ENCODE peak calls at places on chromosome X, in four cellular contexts. J, T, V and O are unnamed samples. For H3K36me3, the result is how much of the 10 kb centered on the place peaks cover.

GRCh38 chrX:115372026-115372610 is 82.6 kb downstream of the LUZP4 start:
- DNase-seq in V (no peak), T (no peak), J (peak), O (no peak)

GRCh38 chrX:13189380-13189779 is 130.5 kb downstream of the ATXN3L start:
- DNase-seq in T (no peak), J (no peak), V (no peak), O (no peak)

GRCh38 chrX:57817302-57817701 is 93.0 kb downstream of the ZXDA start:
- DNase-seq in J (no peak), V (no peak), T (peak), O (no peak)

GRCh38 chrX:2521092-2521926 is 20.5 kb upstream of the DHRSX start:
- DNase-seq in T (peak), V (no peak), J (no peak), O (no peak)

GRCh38 chrX:18828832-18829404 is 121.5 kb downstream of the PPEF1 start:
- DNase-seq in J (no peak), V (no peak), T (no peak), O (no peak)

GRCh38 chrX:149527705-149528104 is 13.1 kb upstream of the EOLA1 start:
- DNase-seq in T (peak), J (peak), V (no peak), O (no peak)

GRCh38 chrX:69153060-69153730 is 12.1 kb downstream of the PJA1 start:
- DNase-seq in T (no peak), J (peak), V (peak), O (no peak)

GRCh38 chrX:66022742-66023725 is 16.8 kb downstream of the VSIG4 start:
- DNase-seq in T (no peak), J (no peak), V (no peak), O (no peak)

GRCh38 chrX:77910108-77910840 is at the start of gene ATP7A:
- DNase-seq in J (peak), V (peak), T (peak), O (peak)

GRCh38 chrX:12494400-12495138 is 296.6 kb upstream of the PRPS2 start:
- DNase-seq in T (no peak), V (no peak), J (peak), O (no peak)

GRCh38 chrX:139758250-139758649 is 50.3 kb upstream of the MCF2 start:
- DNase-seq in T (no peak), V (no peak), J (no peak), O (no peak)

GRCh38 chrX:75623535-75623934 is 100.7 kb upstream of the ZDHHC15 start:
- DNase-seq in J (peak), T (no peak), V (no peak), O (no peak)

GRCh38 chrX:1462596-1463251 is 10.0 kb upstream of the ASMTL start:
- DNase-seq in V (no peak), T (no peak), J (no peak), O (no peak)

GRCh38 chrX:8868906-8869305 is 67.7 kb upstream of the FAM9A start:
- DNase-seq in T (no peak), V (no peak), J (peak), O (no peak)
- TF ChIP-seq CTCF in T (peak), V (no peak), J (peak), O (peak)

GRCh38 chrX:71543316-71543715 is 10.4 kb downstream of the OGT start:
- DNase-seq in T (no peak), J (no peak), V (no peak), O (no peak)

GRCh38 chrX:71541546-71542022 is 8.7 kb downstream of the OGT start:
- DNase-seq in V (no peak), J (no peak), T (no peak), O (no peak)

GRCh38 chrX:71542825-71543224 is 9.9 kb downstream of the OGT start:
- DNase-seq in V (no peak), T (no peak), J (no peak), O (no peak)

GRCh38 chrX:71542411-71542810 is 9.5 kb downstream of the OGT start:
- DNase-seq in V (no peak), T (no peak), J (no peak), O (no peak)

GRCh38 chrX:71540801-71541545 is 8.1 kb downstream of the OGT start:
- DNase-seq in J (no peak), T (peak), V (no peak), O (no peak)
- H3K36me3 ChIP-seq in J (under half), T (half or more), V (under half), O (under half)

DNA sequence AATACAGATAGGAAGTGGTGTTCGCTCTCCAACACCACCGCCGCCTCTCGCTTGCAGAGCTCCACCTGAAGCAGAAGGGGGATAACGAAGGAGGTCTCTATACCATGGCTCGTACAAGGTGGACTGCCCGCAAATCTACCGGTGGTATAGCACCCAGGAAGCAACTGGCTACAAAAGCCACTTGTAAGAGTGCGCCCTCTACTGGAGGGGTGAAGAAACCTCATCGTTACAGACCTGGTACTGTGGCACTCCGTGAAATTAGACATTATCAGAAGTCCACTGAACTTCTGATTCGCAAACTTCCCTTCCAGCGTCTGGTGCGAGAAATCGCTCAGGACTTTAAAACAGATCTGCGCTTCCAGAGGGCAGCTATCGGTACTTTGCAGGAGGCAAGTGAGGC is 5.2 kb upstream of the BMP15 start:
- DNase-seq in T (peak), V (peak), J (no peak), O (no peak)
- TF ChIP-seq CTCF in T (peak), V (peak), J (peak), O (peak)

DNA sequence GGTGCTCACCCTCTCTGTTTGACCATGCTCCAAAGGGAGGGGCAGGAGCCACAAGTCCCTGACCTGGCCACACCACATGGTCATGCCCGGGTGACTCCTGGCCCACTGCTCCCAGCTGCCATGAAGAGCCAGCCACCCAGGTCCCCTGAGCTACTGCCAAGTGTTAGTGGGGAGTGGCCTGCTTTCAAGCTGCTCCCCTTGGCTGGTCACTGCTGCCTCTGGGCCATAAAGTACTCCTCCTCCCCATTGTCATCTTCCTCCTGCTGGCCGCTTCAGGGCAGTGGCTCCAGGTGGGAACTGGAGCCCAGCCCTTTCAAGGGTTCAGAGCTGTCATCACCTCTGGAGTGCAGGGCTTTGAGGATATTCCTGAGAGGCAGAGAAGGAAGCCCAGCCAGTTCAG is 27.3 kb upstream of the RBBP7 start:
- DNase-seq in V (no peak), T (no peak), J (no peak), O (no peak)
- H3K36me3 ChIP-seq in V (under half), T (under half), J (under half), O (under half)

DNA sequence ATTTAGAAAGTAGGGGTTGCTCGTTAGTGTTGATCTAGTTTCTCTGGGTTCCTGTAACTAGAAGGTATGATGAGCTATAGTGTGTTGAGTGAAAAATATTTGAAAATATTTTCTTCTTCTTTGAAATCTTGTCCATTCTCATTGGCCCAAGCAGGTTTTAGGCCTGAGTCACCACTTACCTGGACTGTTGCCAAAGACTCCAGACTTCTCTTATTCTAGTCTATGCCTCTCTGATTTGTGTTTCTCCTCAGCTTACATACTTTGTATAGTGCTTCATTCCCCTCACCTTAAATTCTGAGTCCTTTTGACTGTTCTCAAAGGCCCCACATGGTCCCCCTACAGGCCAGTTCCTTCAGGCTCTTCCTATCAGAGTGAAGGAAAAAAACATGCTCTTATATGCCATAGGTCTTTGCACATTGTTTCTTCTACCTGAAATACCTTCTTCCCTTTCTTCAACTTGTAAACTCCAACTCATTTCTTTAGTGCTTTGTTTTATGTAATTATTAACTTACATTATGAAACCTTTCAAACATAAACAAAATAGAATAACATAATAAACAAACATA is 258.2 kb downstream of the PPP1R2C start:
- DNase-seq in J (no peak), V (no peak), T (no peak), O (no peak)
- TF ChIP-seq CTCF in J (peak), V (no peak), T (peak), O (no peak)

GRCh38 chrX:153802513-153803045 is 8.1 kb downstream of the SSR4 start:
- DNase-seq in T (no peak), V (no peak), J (no peak), O (no peak)

GRCh38 chrX:153804621-153805020 is 10.2 kb downstream of the SSR4 start:
- DNase-seq in V (no peak), T (no peak), J (no peak), O (no peak)

GRCh38 chrX:153801646-153802045 is 7.2 kb downstream of the SSR4 start:
- DNase-seq in T (no peak), J (no peak), V (no peak), O (no peak)

GRCh38 chrX:153804100-153804595 is 9.7 kb downstream of the SSR4 start:
- DNase-seq in T (no peak), V (no peak), J (no peak), O (no peak)

DNA sequence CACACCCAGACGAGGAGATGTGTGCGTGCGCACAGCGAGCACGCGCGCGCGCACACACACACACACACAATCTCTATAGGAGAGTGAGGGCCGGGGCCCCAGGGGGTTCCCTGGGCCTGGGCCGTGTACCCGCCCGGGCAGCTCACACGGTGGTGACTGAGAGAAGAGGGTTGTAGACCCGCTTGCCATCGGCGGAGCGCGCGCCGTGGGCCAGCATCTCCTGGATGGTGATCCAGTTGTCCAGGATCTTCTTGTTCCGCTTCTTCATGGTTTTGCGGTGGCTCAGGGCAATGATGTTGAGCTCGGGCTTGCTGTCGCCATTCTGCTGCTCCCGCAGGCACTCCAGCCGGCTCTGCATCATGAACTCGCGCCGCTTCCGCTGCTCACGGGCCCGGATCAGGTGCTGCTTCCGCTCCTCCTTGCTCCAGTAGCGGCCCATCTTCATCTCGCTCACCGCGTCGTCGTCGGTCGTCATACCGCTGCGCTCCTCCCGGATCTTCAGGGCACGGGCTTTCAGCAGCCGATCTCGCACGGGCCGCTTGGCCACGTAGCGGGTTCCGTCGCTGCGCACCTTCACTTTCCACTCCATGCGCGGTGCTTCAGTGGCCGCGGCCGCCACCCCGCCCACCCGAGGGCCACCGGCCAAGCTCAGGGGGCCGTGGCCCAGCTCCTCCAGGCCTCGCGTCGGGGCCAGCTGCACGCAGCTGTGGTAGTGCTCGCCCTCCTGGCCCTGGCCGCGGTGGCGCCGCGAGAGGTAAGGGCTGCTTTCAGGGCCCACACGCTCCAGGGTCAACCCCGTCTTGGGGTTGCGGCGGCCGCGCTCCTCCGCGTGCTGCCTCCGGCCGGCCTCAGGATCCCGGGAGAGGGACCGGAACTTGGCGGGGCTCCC is 9.0 kb downstream of the SSR4 start:
- DNase-seq in V (no peak), J (no peak), T (no peak), O (no peak)
- H3K36me3 ChIP-seq in V (under half), J (under half), T (under half), O (under half)

GRCh38 chrX:80285131-80285773 is 135.0 kb upstream of the TENT5D start:
- DNase-seq in J (peak), T (peak), V (peak), O (peak)
- TF ChIP-seq CTCF in J (peak), T (peak), V (peak), O (peak)

GRCh38 chrX:47563801-47564315 is 2.9 kb downstream of the ARAF start:
- DNase-seq in J (no peak), T (no peak), V (no peak), O (no peak)
- H3K36me3 ChIP-seq in J (under half), T (half or more), V (under half), O (under half)